ENCODE peak calls at places on chromosome 2, in ten cellular contexts. L is amniotic stem cell; R is CD8-positive, alpha-beta memory T cell; A is epithelial cell of esophagus; O is mammary epithelial cell; H is right cardiac atrium; S is H7; E is RKO; V is AG04450; M is iris pigment epithelial cell. F is an unnamed sample.

GRCh38 chr2:230956827-230957755 is 32.0 kb upstream of the GPR55 start:
- DNase-seq in L (peak; percentile 28), M (peak; percentile 53), S (peak; percentile 83), A (peak; percentile 66), H (peak; percentile 76), R (no peak), V (no peak), E (peak; percentile 48), O (peak; percentile 75), F (peak; percentile 93)

GRCh38 chr2:237689569-237690131 is 62.3 kb downstream of the LRRFIP1 start:
- DNase-seq in A (peak; percentile 34), S (no peak), O (no peak), H (peak; percentile 76), R (peak; percentile 32), L (no peak), M (no peak), E (no peak), V (no peak), F (no peak)

GRCh38 chr2:53252115-53252514 is 515.5 kb upstream of the CHAC2 start:
- DNase-seq in R (no peak), V (no peak), E (no peak), M (peak; percentile 7), A (no peak), H (no peak), S (peak; percentile 18), O (no peak), L (no peak), F (no peak)

GRCh38 chr2:141994066-141994465 is 136.8 kb downstream of the LRP1B start:
- DNase-seq in H (no peak), R (no peak), A (peak; percentile 13), V (no peak), E (no peak), O (peak; percentile 23), L (no peak), S (no peak), M (no peak), F (no peak)

GRCh38 chr2:225400546-225400945 is 1.0 kb downstream of the NYAP2 start:
- DNase-seq in R (no peak), S (no peak), A (no peak), O (no peak), L (no peak), V (no peak), E (no peak), H (no peak), M (no peak), F (no peak)

GRCh38 chr2:84811839-84812238 is 69.0 kb downstream of the TRABD2A start:
- DNase-seq in H (no peak), M (no peak), S (no peak), E (no peak), L (no peak), A (no peak), V (no peak), O (no peak), R (no peak), F (no peak)

GRCh38 chr2:62817995-62818713 is 112.6 kb downstream of the EHBP1 start:
- DNase-seq in L (no peak), E (peak; percentile 82), O (peak; percentile 67), V (no peak), M (peak; percentile 70), R (no peak), S (no peak), H (no peak), A (peak; percentile 76), F (no peak)

GRCh38 chr2:112812318-112813042 is 24.1 kb downstream of the IL1B start:
- DNase-seq in R (no peak), L (peak; percentile 70), V (peak; percentile 30), O (no peak), H (no peak), S (no peak), A (peak; percentile 74), E (no peak), M (peak; percentile 91), F (peak; percentile 92)

GRCh38 chr2:69660084-69660483 is 16.5 kb upstream of the AAK1 start:
- DNase-seq in R (no peak), A (no peak), E (no peak), L (no peak), M (no peak), H (no peak), V (no peak), O (no peak), S (no peak), F (no peak)

GRCh38 chr2:236169151-236169721 is 1.1 kb upstream of the GBX2 start:
- DNase-seq in L (no peak), M (no peak), E (no peak), R (no peak), H (no peak), O (no peak), V (no peak), S (peak; percentile 79), A (no peak), F (peak; percentile 85)

GRCh38 chr2:62266433-62267038 is 70.6 kb downstream of the B3GNT2 start:
- DNase-seq in O (peak; percentile 11), R (no peak), H (no peak), M (peak; percentile 78), S (peak; percentile 52), A (peak; percentile 26), V (peak; percentile 20), L (no peak), E (no peak), F (no peak)

F was measured in osteoblast.